ENCODE peak calls at places on chromosomes 6 and 20, in nine cellular contexts. Z, D, I, T, H, A, U, S and B are unnamed samples.

GRCh38 chr6:156423075-156423474 is 354.1 kb upstream of the ARID1B start:
- DNase-seq in D (no peak), A (no peak), U (no peak), H (no peak), T (no peak), S (peak), I (no peak), Z (no peak), B (no peak)

GRCh38 chr20:1937316-1937976 is 42.2 kb downstream of the SIRPA start:
- DNase-seq in A (no peak), U (no peak), D (no peak), Z (no peak), S (no peak), T (no peak), I (no peak), H (no peak), B (no peak)

GRCh38 chr6:168500519-168500918 is 59.5 kb downstream of the SMOC2 start:
- DNase-seq in S (no peak), D (no peak), U (no peak), A (no peak), Z (no peak), I (no peak), T (no peak), H (no peak), B (no peak)

GRCh38 chr6:127069659-127070279 is 48.7 kb upstream of the RSPO3 start:
- DNase-seq in S (peak), A (no peak), D (no peak), U (no peak), T (no peak), H (peak), Z (peak), I (no peak), B (peak)

GRCh38 chr6:158207452-158207788 is 39.3 kb downstream of the GTF2H5 start:
- DNase-seq in U (peak), A (no peak), H (no peak), D (no peak), T (no peak), Z (peak), I (no peak), S (no peak), B (peak)

GRCh38 chr20:57259179-57260021 is 7.0 kb downstream of the BMP7 start:
- DNase-seq in U (no peak), A (no peak), D (no peak), H (no peak), Z (no peak), I (no peak), S (no peak), T (no peak), B (no peak)

GRCh38 chr6:157925771-157926170 is 55.9 kb upstream of the SYNJ2 start:
- DNase-seq in A (no peak), T (no peak), S (no peak), Z (no peak), D (no peak), U (no peak), H (no peak), I (no peak), B (no peak)

GRCh38 chr6:151876122-151876521 is 68.6 kb downstream of the ESR1 start:
- DNase-seq in I (no peak), S (no peak), T (no peak), A (no peak), H (no peak), D (no peak), Z (no peak), U (no peak), B (no peak)

GRCh38 chr6:3770023-3770422 is 18.5 kb upstream of the PXDC1 start:
- DNase-seq in D (no peak), S (no peak), H (no peak), Z (no peak), U (no peak), T (no peak), A (no peak), I (no peak), B (no peak)

GRCh38 chr6:140050232-140050995 is 676.0 kb upstream of the CITED2 start:
- DNase-seq in Z (peak), S (no peak), D (peak), A (no peak), H (no peak), U (no peak), I (no peak), T (no peak), B (no peak)

GRCh38 chr20:56350842-56351241 is 7.9 kb upstream of the FAM210B start:
- DNase-seq in S (no peak), A (no peak), H (no peak), U (no peak), Z (peak), D (no peak), I (no peak), T (no peak), B (no peak)

GRCh38 chr6:29995346-29995777 is 53.0 kb downstream of the HLA-A start:
- DNase-seq in T (no peak), H (no peak), A (no peak), Z (peak), U (no peak), I (no peak), D (no peak), S (no peak), B (no peak)

GRCh38 chr6:4800662-4801061 is 24.5 kb downstream of the CDYL start:
- DNase-seq in H (no peak), T (no peak), I (no peak), D (no peak), S (no peak), A (no peak), Z (no peak), U (no peak), B (no peak)

GRCh38 chr6:160668589-160668988 is 4.5 kb upstream of the LPA start:
- DNase-seq in I (no peak), U (no peak), S (no peak), T (no peak), Z (no peak), A (no peak), D (no peak), H (no peak), B (no peak)

GRCh38 chr6:126955621-126956020 is 162.8 kb upstream of the RSPO3 start:
- DNase-seq in D (no peak), T (no peak), Z (no peak), A (no peak), S (no peak), I (no peak), H (no peak), U (no peak), B (no peak)

GRCh38 chr6:135586844-135587243 is 89.3 kb upstream of the AHI1 start:
- DNase-seq in U (no peak), H (no peak), S (no peak), I (peak), T (no peak), Z (peak), D (no peak), A (no peak), B (peak)

GRCh38 chr6:111423960-111424846 is 58.8 kb downstream of the REV3L start:
- DNase-seq in D (peak), A (no peak), H (peak), I (no peak), S (no peak), U (no peak), Z (peak), T (peak), B (no peak)

GRCh38 chr6:16184129-16184528 is 54.3 kb upstream of the GMPR start:
- DNase-seq in I (peak), Z (peak), H (no peak), S (peak), D (peak), T (peak), A (no peak), U (peak), B (peak)

GRCh38 chr6:167825059-167825758 is 1.5 kb upstream of the AFDN start:
- DNase-seq in T (no peak), I (no peak), S (no peak), D (no peak), A (no peak), H (no peak), Z (peak), U (no peak), B (no peak)

GRCh38 chr6:55957961-55958422 is 82.6 kb upstream of the BMP5 start:
- DNase-seq in I (no peak), D (no peak), U (no peak), A (no peak), Z (peak), T (no peak), H (no peak), S (no peak), B (no peak)

GRCh38 chr6:28225056-28225834 is at the start of gene ZSCAN9:
- DNase-seq in Z (peak), S (peak), I (no peak), T (peak), D (peak), H (peak), U (peak), A (peak), B (peak)

GRCh38 chr20:41155267-41155666 is 17.9 kb downstream of the PLCG1 start:
- DNase-seq in I (no peak), A (no peak), S (no peak), Z (no peak), U (no peak), D (no peak), H (no peak), T (no peak), B (no peak)

GRCh38 chr6:167815296-167815980 is 11.3 kb upstream of the AFDN start:
- DNase-seq in Z (no peak), H (no peak), D (no peak), S (no peak), I (no peak), T (peak), U (no peak), A (peak), B (no peak)

GRCh38 chr6:130163261-130163660 is 59.5 kb downstream of the SAMD3 start:
- DNase-seq in Z (no peak), T (no peak), D (no peak), H (no peak), I (no peak), A (no peak), U (no peak), S (no peak), B (no peak)